ENCODE peak calls at places on chromosomes 13 and 19, in six cellular contexts. Z is cardiac fibroblast, I is T follicular helper cell, C is H1, R is NCI-H510A, M is NCI-H446. K is an unnamed sample.

GRCh38 chr19:5795382-5795919 is 4.5 kb upstream of the DUS3L start:
- DNase-seq in R (no peak), C (no peak), I (no peak), M (no peak), Z (no peak), K (no peak)

GRCh38 chr13:110409581-110409992 is 102.5 kb downstream of the COL4A2 start:
- DNase-seq in Z (peak), C (no peak), R (no peak), M (no peak), I (no peak), K (no peak)

GRCh38 chr19:38544569-38545315 is 73.0 kb downstream of the MAP4K1 start:
- DNase-seq in I (no peak), R (no peak), C (no peak), M (no peak), Z (peak), K (no peak)

GRCh38 chr13:24742294-24742693 is 21.7 kb upstream of the RNF17 start:
- DNase-seq in R (no peak), I (no peak), C (no peak), Z (no peak), M (no peak), K (no peak)

GRCh38 chr19:522726-523125 is 8.8 kb upstream of the CDC34 start:
- DNase-seq in Z (no peak), R (no peak), M (no peak), C (no peak), I (no peak), K (no peak)

GRCh38 chr13:113532156-113532806 is 41.8 kb upstream of the DCUN1D2 start:
- DNase-seq in R (no peak), C (peak), M (no peak), Z (peak), I (no peak), K (no peak)

GRCh38 chr19:1183543-1184172 is 9.6 kb upstream of the SBNO2 start:
- DNase-seq in C (no peak), Z (no peak), I (no peak), M (no peak), R (no peak), K (no peak)

GRCh38 chr19:5958074-5958850 is 19.7 kb downstream of the RANBP3 start:
- DNase-seq in I (no peak), C (no peak), M (no peak), R (no peak), Z (no peak), K (no peak)

GRCh38 chr13:50370303-50370950 is 355.2 kb downstream of the KCNRG start:
- DNase-seq in I (no peak), Z (no peak), C (no peak), M (no peak), R (no peak), K (no peak)

GRCh38 chr19:5753743-5754142 is 30.8 kb downstream of the PRR22 start:
- DNase-seq in C (no peak), Z (no peak), M (no peak), R (no peak), I (no peak), K (no peak)

GRCh38 chr19:20235156-20235555 is 68.1 kb downstream of the ZNF486 start:
- DNase-seq in I (no peak), R (no peak), Z (no peak), M (no peak), C (no peak), K (no peak)

GRCh38 chr13:30004204-30004603 is 153.8 kb upstream of the UBL3 start:
- DNase-seq in R (no peak), Z (peak), I (no peak), C (no peak), M (no peak), K (no peak)

GRCh38 chr13:46667687-46668281 is 114.8 kb downstream of the LRCH1 start:
- DNase-seq in I (no peak), R (no peak), Z (no peak), M (no peak), C (no peak), K (no peak)

GRCh38 chr19:1076951-1077350 is 10.0 kb downstream of the ARHGAP45 start:
- DNase-seq in I (peak), M (no peak), R (no peak), Z (no peak), C (no peak), K (peak)